ENCODE peak calls at places on chromosome 10, in nine cellular contexts. One of them, this sample, is unnamed.

GRCh38 chr10:69769395-69769989 is 32.2 kb upstream of the COL13A1 start:
- DNase-seq in nephron progenitor cell: no peak
- DNase-seq in colonic mucosa: no peak
- DNase-seq in stimulated activated CD4-positive, alpha-beta T cell treated with anti-CD3 and anti-CD28 coated beads, Interleukin-4, amount 100 ng/mL, for 1 hour: no peak
- DNase-seq in activated CD4-positive, alpha-beta T cell treated with anti-CD3 and anti-CD28 coated beads, Interleukin-2, amount 50 U/mL, for 4 hours: no peak
- DNase-seq in thoracic aorta: peak; percentile 36
- DNase-seq in cardiac muscle cell: peak; percentile 81
- DNase-seq in B cell: no peak
- DNase-seq in HT1080: peak; percentile 84
- DNase-seq in this sample: peak; percentile 63

GRCh38 chr10:3068968-3069737 is 1.8 kb downstream of the PFKP start:
- DNase-seq in nephron progenitor cell: peak; percentile 58
- DNase-seq in colonic mucosa: peak; percentile 38
- DNase-seq in stimulated activated CD4-positive, alpha-beta T cell treated with anti-CD3 and anti-CD28 coated beads, Interleukin-4, amount 100 ng/mL, for 1 hour: peak; percentile 44
- DNase-seq in activated CD4-positive, alpha-beta T cell treated with anti-CD3 and anti-CD28 coated beads, Interleukin-2, amount 50 U/mL, for 4 hours: peak; percentile 33
- DNase-seq in thoracic aorta: no peak
- DNase-seq in cardiac muscle cell: peak; percentile 40
- DNase-seq in B cell: peak; percentile 70
- DNase-seq in HT1080: no peak
- DNase-seq in this sample: no peak

GRCh38 chr10:44628921-44629320 is 244.0 kb upstream of the CXCL12 start:
- DNase-seq in nephron progenitor cell: no peak
- DNase-seq in colonic mucosa: no peak
- DNase-seq in stimulated activated CD4-positive, alpha-beta T cell treated with anti-CD3 and anti-CD28 coated beads, Interleukin-4, amount 100 ng/mL, for 1 hour: no peak
- DNase-seq in activated CD4-positive, alpha-beta T cell treated with anti-CD3 and anti-CD28 coated beads, Interleukin-2, amount 50 U/mL, for 4 hours: no peak
- DNase-seq in thoracic aorta: no peak
- DNase-seq in cardiac muscle cell: peak; percentile 94
- DNase-seq in B cell: no peak
- DNase-seq in HT1080: peak; percentile 60
- DNase-seq in this sample: no peak

GRCh38 chr10:1309969-1310789 is 254.0 kb downstream of the WDR37 start:
- DNase-seq in nephron progenitor cell: no peak
- DNase-seq in colonic mucosa: no peak
- DNase-seq in stimulated activated CD4-positive, alpha-beta T cell treated with anti-CD3 and anti-CD28 coated beads, Interleukin-4, amount 100 ng/mL, for 1 hour: no peak
- DNase-seq in activated CD4-positive, alpha-beta T cell treated with anti-CD3 and anti-CD28 coated beads, Interleukin-2, amount 50 U/mL, for 4 hours: no peak
- DNase-seq in thoracic aorta: no peak
- DNase-seq in cardiac muscle cell: no peak
- DNase-seq in B cell: no peak
- DNase-seq in HT1080: no peak
- DNase-seq in this sample: no peak

GRCh38 chr10:34474555-34474954 is 340.5 kb downstream of the PARD3 start:
- DNase-seq in nephron progenitor cell: no peak
- DNase-seq in colonic mucosa: no peak
- DNase-seq in stimulated activated CD4-positive, alpha-beta T cell treated with anti-CD3 and anti-CD28 coated beads, Interleukin-4, amount 100 ng/mL, for 1 hour: no peak
- DNase-seq in activated CD4-positive, alpha-beta T cell treated with anti-CD3 and anti-CD28 coated beads, Interleukin-2, amount 50 U/mL, for 4 hours: no peak
- DNase-seq in thoracic aorta: no peak
- DNase-seq in cardiac muscle cell: no peak
- DNase-seq in B cell: no peak
- DNase-seq in HT1080: no peak
- DNase-seq in this sample: no peak

GRCh38 chr10:113132651-113133088 is 182.6 kb downstream of the TCF7L2 start:
- DNase-seq in nephron progenitor cell: peak; percentile 35
- DNase-seq in colonic mucosa: no peak
- DNase-seq in stimulated activated CD4-positive, alpha-beta T cell treated with anti-CD3 and anti-CD28 coated beads, Interleukin-4, amount 100 ng/mL, for 1 hour: no peak
- DNase-seq in activated CD4-positive, alpha-beta T cell treated with anti-CD3 and anti-CD28 coated beads, Interleukin-2, amount 50 U/mL, for 4 hours: no peak
- DNase-seq in thoracic aorta: no peak
- DNase-seq in cardiac muscle cell: peak; percentile 22
- DNase-seq in B cell: no peak
- DNase-seq in HT1080: no peak
- DNase-seq in this sample: no peak

GRCh38 chr10:99661370-99661749 is 2.1 kb downstream of the ENTPD7 start:
- DNase-seq in nephron progenitor cell: no peak
- DNase-seq in colonic mucosa: no peak
- DNase-seq in stimulated activated CD4-positive, alpha-beta T cell treated with anti-CD3 and anti-CD28 coated beads, Interleukin-4, amount 100 ng/mL, for 1 hour: no peak
- DNase-seq in activated CD4-positive, alpha-beta T cell treated with anti-CD3 and anti-CD28 coated beads, Interleukin-2, amount 50 U/mL, for 4 hours: no peak
- DNase-seq in thoracic aorta: no peak
- DNase-seq in cardiac muscle cell: peak; percentile 73
- DNase-seq in B cell: no peak
- DNase-seq in HT1080: peak; percentile 92
- DNase-seq in this sample: peak; percentile 10

GRCh38 chr10:78914502-78915330 is 154.1 kb upstream of the ZMIZ1 start:
- DNase-seq in nephron progenitor cell: no peak
- DNase-seq in colonic mucosa: peak; percentile 49
- DNase-seq in stimulated activated CD4-positive, alpha-beta T cell treated with anti-CD3 and anti-CD28 coated beads, Interleukin-4, amount 100 ng/mL, for 1 hour: no peak
- DNase-seq in activated CD4-positive, alpha-beta T cell treated with anti-CD3 and anti-CD28 coated beads, Interleukin-2, amount 50 U/mL, for 4 hours: no peak
- DNase-seq in thoracic aorta: no peak
- DNase-seq in cardiac muscle cell: no peak
- DNase-seq in B cell: no peak
- DNase-seq in HT1080: no peak
- DNase-seq in this sample: no peak

GRCh38 chr10:71661942-71662341 is 57.6 kb downstream of the C10orf105 start:
- DNase-seq in nephron progenitor cell: no peak
- DNase-seq in colonic mucosa: no peak
- DNase-seq in stimulated activated CD4-positive, alpha-beta T cell treated with anti-CD3 and anti-CD28 coated beads, Interleukin-4, amount 100 ng/mL, for 1 hour: no peak
- DNase-seq in activated CD4-positive, alpha-beta T cell treated with anti-CD3 and anti-CD28 coated beads, Interleukin-2, amount 50 U/mL, for 4 hours: no peak
- DNase-seq in thoracic aorta: no peak
- DNase-seq in cardiac muscle cell: no peak
- DNase-seq in B cell: no peak
- DNase-seq in HT1080: no peak
- DNase-seq in this sample: no peak

GRCh38 chr10:77737608-77738007 is 100.0 kb upstream of the KCNMA1 start:
- DNase-seq in nephron progenitor cell: no peak
- DNase-seq in colonic mucosa: no peak
- DNase-seq in stimulated activated CD4-positive, alpha-beta T cell treated with anti-CD3 and anti-CD28 coated beads, Interleukin-4, amount 100 ng/mL, for 1 hour: no peak
- DNase-seq in activated CD4-positive, alpha-beta T cell treated with anti-CD3 and anti-CD28 coated beads, Interleukin-2, amount 50 U/mL, for 4 hours: no peak
- DNase-seq in thoracic aorta: no peak
- DNase-seq in cardiac muscle cell: peak; percentile 77
- DNase-seq in B cell: no peak
- DNase-seq in HT1080: peak; percentile 97
- DNase-seq in this sample: peak; percentile 84

GRCh38 chr10:21831986-21832735 is 171.4 kb downstream of the DNAJC1 start:
- DNase-seq in nephron progenitor cell: no peak
- DNase-seq in colonic mucosa: no peak
- DNase-seq in stimulated activated CD4-positive, alpha-beta T cell treated with anti-CD3 and anti-CD28 coated beads, Interleukin-4, amount 100 ng/mL, for 1 hour: no peak
- DNase-seq in activated CD4-positive, alpha-beta T cell treated with anti-CD3 and anti-CD28 coated beads, Interleukin-2, amount 50 U/mL, for 4 hours: no peak
- DNase-seq in thoracic aorta: no peak
- DNase-seq in cardiac muscle cell: peak; percentile 84
- DNase-seq in B cell: no peak
- DNase-seq in HT1080: no peak
- DNase-seq in this sample: no peak

GRCh38 chr10:3406556-3406955 is 234.0 kb upstream of the PITRM1 start:
- DNase-seq in nephron progenitor cell: no peak
- DNase-seq in colonic mucosa: no peak
- DNase-seq in stimulated activated CD4-positive, alpha-beta T cell treated with anti-CD3 and anti-CD28 coated beads, Interleukin-4, amount 100 ng/mL, for 1 hour: no peak
- DNase-seq in activated CD4-positive, alpha-beta T cell treated with anti-CD3 and anti-CD28 coated beads, Interleukin-2, amount 50 U/mL, for 4 hours: no peak
- DNase-seq in thoracic aorta: no peak
- DNase-seq in cardiac muscle cell: no peak
- DNase-seq in B cell: no peak
- DNase-seq in HT1080: no peak
- DNase-seq in this sample: no peak

GRCh38 chr10:109887776-109888175 is 35.5 kb downstream of the XPNPEP1 start:
- DNase-seq in nephron progenitor cell: no peak
- DNase-seq in colonic mucosa: no peak
- DNase-seq in stimulated activated CD4-positive, alpha-beta T cell treated with anti-CD3 and anti-CD28 coated beads, Interleukin-4, amount 100 ng/mL, for 1 hour: no peak
- DNase-seq in activated CD4-positive, alpha-beta T cell treated with anti-CD3 and anti-CD28 coated beads, Interleukin-2, amount 50 U/mL, for 4 hours: no peak
- DNase-seq in thoracic aorta: no peak
- DNase-seq in cardiac muscle cell: no peak
- DNase-seq in B cell: no peak
- DNase-seq in HT1080: no peak
- DNase-seq in this sample: no peak

GRCh38 chr10:98332623-98333269 is 64.8 kb upstream of the LOXL4 start:
- DNase-seq in nephron progenitor cell: no peak
- DNase-seq in colonic mucosa: no peak
- DNase-seq in stimulated activated CD4-positive, alpha-beta T cell treated with anti-CD3 and anti-CD28 coated beads, Interleukin-4, amount 100 ng/mL, for 1 hour: no peak
- DNase-seq in activated CD4-positive, alpha-beta T cell treated with anti-CD3 and anti-CD28 coated beads, Interleukin-2, amount 50 U/mL, for 4 hours: no peak
- DNase-seq in thoracic aorta: no peak
- DNase-seq in cardiac muscle cell: no peak
- DNase-seq in B cell: no peak
- DNase-seq in HT1080: no peak
- DNase-seq in this sample: no peak

GRCh38 chr10:61973169-61973568 is 71.7 kb downstream of the ARID5B start:
- DNase-seq in nephron progenitor cell: no peak
- DNase-seq in colonic mucosa: no peak
- DNase-seq in stimulated activated CD4-positive, alpha-beta T cell treated with anti-CD3 and anti-CD28 coated beads, Interleukin-4, amount 100 ng/mL, for 1 hour: no peak
- DNase-seq in activated CD4-positive, alpha-beta T cell treated with anti-CD3 and anti-CD28 coated beads, Interleukin-2, amount 50 U/mL, for 4 hours: no peak
- DNase-seq in thoracic aorta: no peak
- DNase-seq in cardiac muscle cell: peak; percentile 72
- DNase-seq in B cell: no peak
- DNase-seq in HT1080: no peak
- DNase-seq in this sample: no peak

GRCh38 chr10:79069325-79070090 is 742 bp downstream of the ZMIZ1 start:
- DNase-seq in nephron progenitor cell: peak; percentile 55
- DNase-seq in colonic mucosa: peak; percentile 50
- DNase-seq in stimulated activated CD4-positive, alpha-beta T cell treated with anti-CD3 and anti-CD28 coated beads, Interleukin-4, amount 100 ng/mL, for 1 hour: peak; percentile 66
- DNase-seq in activated CD4-positive, alpha-beta T cell treated with anti-CD3 and anti-CD28 coated beads, Interleukin-2, amount 50 U/mL, for 4 hours: peak; percentile 46
- DNase-seq in thoracic aorta: no peak
- DNase-seq in cardiac muscle cell: peak; percentile 66
- DNase-seq in B cell: peak; percentile 81
- DNase-seq in HT1080: no peak
- DNase-seq in this sample: peak; percentile 13

GRCh38 chr10:119408969-119409371 is 133.5 kb downstream of the RGS10 start:
- DNase-seq in nephron progenitor cell: no peak
- DNase-seq in colonic mucosa: no peak
- DNase-seq in stimulated activated CD4-positive, alpha-beta T cell treated with anti-CD3 and anti-CD28 coated beads, Interleukin-4, amount 100 ng/mL, for 1 hour: no peak
- DNase-seq in activated CD4-positive, alpha-beta T cell treated with anti-CD3 and anti-CD28 coated beads, Interleukin-2, amount 50 U/mL, for 4 hours: no peak
- DNase-seq in thoracic aorta: no peak
- DNase-seq in cardiac muscle cell: no peak
- DNase-seq in B cell: no peak
- DNase-seq in HT1080: no peak
- DNase-seq in this sample: no peak

GRCh38 chr10:97222346-97222961 is 36.7 kb upstream of the SLIT1 start:
- DNase-seq in nephron progenitor cell: peak; percentile 47
- DNase-seq in colonic mucosa: no peak
- DNase-seq in stimulated activated CD4-positive, alpha-beta T cell treated with anti-CD3 and anti-CD28 coated beads, Interleukin-4, amount 100 ng/mL, for 1 hour: no peak
- DNase-seq in activated CD4-positive, alpha-beta T cell treated with anti-CD3 and anti-CD28 coated beads, Interleukin-2, amount 50 U/mL, for 4 hours: no peak
- DNase-seq in thoracic aorta: no peak
- DNase-seq in cardiac muscle cell: no peak
- DNase-seq in B cell: no peak
- DNase-seq in HT1080: no peak
- DNase-seq in this sample: no peak

GRCh38 chr10:113326160-113327111 is 226.4 kb upstream of the HABP2 start:
- DNase-seq in nephron progenitor cell: no peak
- DNase-seq in colonic mucosa: no peak
- DNase-seq in stimulated activated CD4-positive, alpha-beta T cell treated with anti-CD3 and anti-CD28 coated beads, Interleukin-4, amount 100 ng/mL, for 1 hour: peak; percentile 20
- DNase-seq in activated CD4-positive, alpha-beta T cell treated with anti-CD3 and anti-CD28 coated beads, Interleukin-2, amount 50 U/mL, for 4 hours: no peak
- DNase-seq in thoracic aorta: peak; percentile 80
- DNase-seq in cardiac muscle cell: peak; percentile 62
- DNase-seq in B cell: no peak
- DNase-seq in HT1080: peak; percentile 93
- DNase-seq in this sample: peak; percentile 77

GRCh38 chr10:72328045-72328828 is 26.5 kb downstream of the DNAJB12 start:
- DNase-seq in nephron progenitor cell: peak; percentile 70
- DNase-seq in colonic mucosa: peak; percentile 77
- DNase-seq in stimulated activated CD4-positive, alpha-beta T cell treated with anti-CD3 and anti-CD28 coated beads, Interleukin-4, amount 100 ng/mL, for 1 hour: no peak
- DNase-seq in activated CD4-positive, alpha-beta T cell treated with anti-CD3 and anti-CD28 coated beads, Interleukin-2, amount 50 U/mL, for 4 hours: no peak
- DNase-seq in thoracic aorta: no peak
- DNase-seq in cardiac muscle cell: peak; percentile 79
- DNase-seq in B cell: no peak
- DNase-seq in HT1080: peak; percentile 67
- DNase-seq in this sample: peak; percentile 51

This sample was measured in SW 1271.